ENCODE peak calls at places on chromosome 1, in four cellular contexts. B, I, A and C are unnamed samples.

GRCh38 chr1:15211424-15211823 is 35.6 kb upstream of the FHAD1 start:
- DNase-seq in B (no peak), I (no peak), A (no peak), C (no peak)

GRCh38 chr1:173507847-173508209 is 30.7 kb downstream of the PRDX6 start:
- DNase-seq in B (no peak), I (no peak), A (no peak), C (no peak)

GRCh38 chr1:27521336-27522147 is 31.6 kb upstream of the WASF2 start:
- DNase-seq in B (no peak), I (no peak), A (peak; percentile 63), C (no peak)

GRCh38 chr1:54220004-54220811 is 20.2 kb downstream of the MRPL37 start:
- DNase-seq in B (no peak), I (no peak), A (peak; percentile 68), C (no peak)

GRCh38 chr1:147247656-147248238 is 5.3 kb downstream of the CHD1L start:
- DNase-seq in B (no peak), I (no peak), A (no peak), C (no peak)

GRCh38 chr1:21909286-21909759 is 27.8 kb downstream of the HSPG2 start:
- DNase-seq in B (no peak), I (no peak), A (peak; percentile 70), C (no peak)

GRCh38 chr1:10457910-10458309 is 8.1 kb downstream of the CORT start:
- DNase-seq in B (no peak), I (no peak), A (no peak), C (no peak)

GRCh38 chr1:14037101-14037807 is 337.3 kb downstream of the PRDM2 start:
- DNase-seq in B (no peak), I (no peak), A (no peak), C (no peak)

GRCh38 chr1:36609241-36610027 is 126.7 kb upstream of the CSF3R start:
- DNase-seq in B (peak; percentile 84), I (no peak), A (peak; percentile 60), C (peak; percentile 81)

GRCh38 chr1:150365945-150366344 is 2.0 kb downstream of the RPRD2 start:
- DNase-seq in B (no peak), I (no peak), A (no peak), C (no peak)

GRCh38 chr1:75330633-75331032 is 196.4 kb downstream of the LHX8 start:
- DNase-seq in B (no peak), I (no peak), A (no peak), C (no peak)

GRCh38 chr1:150889650-150890416 is 2.9 kb downstream of the CTXND2 start:
- DNase-seq in B (no peak), I (no peak), A (no peak), C (no peak)

GRCh38 chr1:112818990-112819689 is 104.0 kb upstream of the PPM1J start:
- DNase-seq in B (no peak), I (no peak), A (peak; percentile 52), C (no peak)

GRCh38 chr1:32813941-32814739 is 3.0 kb downstream of the YARS1 start:
- DNase-seq in B (no peak), I (no peak), A (no peak), C (no peak)

GRCh38 chr1:81660286-81660685 is 140.4 kb upstream of the ADGRL2 start:
- DNase-seq in B (no peak), I (no peak), A (peak; percentile 27), C (no peak)

GRCh38 chr1:3676581-3677410 is 24.5 kb downstream of the TP73 start:
- DNase-seq in B (no peak), I (no peak), A (no peak), C (no peak)

GRCh38 chr1:100538935-100539835 is 1.2 kb downstream of the GPR88 start:
- DNase-seq in B (peak; percentile 66), I (peak; percentile 44), A (peak; percentile 59), C (peak; percentile 71)

GRCh38 chr1:61743716-61744620 is 1.7 kb downstream of the PATJ start:
- DNase-seq in B (no peak), I (no peak), A (no peak), C (no peak)

GRCh38 chr1:228851196-228851595 is 115.9 kb downstream of the RHOU start:
- DNase-seq in B (peak; percentile 10), I (peak; percentile 6), A (no peak), C (peak; percentile 21)

GRCh38 chr1:229479660-229480399 is 28.3 kb downstream of the NUP133 start:
- DNase-seq in B (no peak), I (no peak), A (no peak), C (no peak)